ENCODE peak calls at places on chromosomes 6 and 20, in six cellular contexts. I, U, W, E, T and R are unnamed samples.
A peak's percentile ranks its signal among the peaks of the same experiment; 100 is the strongest.

GRCh38 chr6:11700118-11700718 is 78.4 kb downstream of the ADTRP start:
- DNase-seq in T (no peak), I (peak; percentile 23), E (peak; percentile 48), U (no peak), W (peak; percentile 62), R (no peak)

GRCh38 chr6:137155830-137156229 is 17.6 kb downstream of the IL22RA2 start:
- DNase-seq in T (no peak), W (no peak), I (no peak), U (no peak), E (no peak), R (no peak)

GRCh38 chr20:6333110-6333509 is 210.3 kb upstream of the FERMT1 start:
- DNase-seq in I (no peak), W (no peak), E (no peak), T (no peak), U (no peak), R (no peak)

GRCh38 chr20:15141880-15142279 is 804.5 kb upstream of the FLRT3 start:
- DNase-seq in U (no peak), W (no peak), E (no peak), I (no peak), T (no peak), R (no peak)

GRCh38 chr6:130560231-130560630 is 194.4 kb downstream of the TMEM200A start:
- DNase-seq in W (no peak), I (no peak), U (no peak), E (no peak), T (no peak), R (no peak)

GRCh38 chr6:35330541-35331119 is 11.7 kb upstream of the PPARD start:
- DNase-seq in E (no peak), T (no peak), W (no peak), U (no peak), I (no peak), R (no peak)

GRCh38 chr20:31676534-31677030 is 38.9 kb downstream of the COX4I2 start:
- DNase-seq in U (no peak), E (no peak), W (no peak), I (no peak), T (no peak), R (no peak)

GRCh38 chr6:4599924-4600323 is 176.3 kb upstream of the CDYL start:
- DNase-seq in E (no peak), T (no peak), U (no peak), I (no peak), W (peak; percentile 8), R (no peak)

GRCh38 chr6:140345935-140346334 is 971.5 kb upstream of the CITED2 start:
- DNase-seq in E (no peak), U (no peak), T (no peak), W (no peak), I (no peak), R (no peak)

GRCh38 chr6:37938909-37939308 is 119.4 kb downstream of the ZFAND3 start:
- DNase-seq in T (no peak), W (no peak), U (no peak), I (no peak), E (no peak), R (no peak)

GRCh38 chr6:137970368-137970767 is 103.3 kb downstream of the TNFAIP3 start:
- DNase-seq in U (no peak), I (no peak), W (no peak), T (no peak), E (no peak), R (no peak)

GRCh38 chr6:114785235-114786127 is 442.7 kb upstream of the HS3ST5 start:
- DNase-seq in E (no peak), W (no peak), T (no peak), I (no peak), U (no peak), R (no peak)

GRCh38 chr20:47336013-47336754 is 20.3 kb downstream of the ZMYND8 start:
- DNase-seq in U (no peak), I (no peak), T (peak; percentile 56), E (no peak), W (no peak), R (no peak)

GRCh38 chr20:45965169-45966002 is 6.6 kb downstream of the ZNF335 start:
- DNase-seq in E (no peak), I (no peak), T (no peak), U (no peak), W (no peak), R (no peak)

GRCh38 chr20:11937230-11937629 is 19.5 kb downstream of the BTBD3 start:
- DNase-seq in T (no peak), I (no peak), E (no peak), U (no peak), W (no peak), R (no peak)

GRCh38 chr20:57080796-57081195 is 185.6 kb downstream of the BMP7 start:
- DNase-seq in W (no peak), I (no peak), E (no peak), T (no peak), U (no peak), R (no peak)

GRCh38 chr6:33428219-33428890 is 8.5 kb downstream of the SYNGAP1 start:
- DNase-seq in U (no peak), T (peak; percentile 37), I (no peak), E (peak; percentile 50), W (peak; percentile 29), R (no peak)

GRCh38 chr6:87154641-87155271 is 609 bp upstream of the ZNF292 start:
- DNase-seq in E (no peak), T (no peak), U (no peak), W (peak; percentile 74), I (peak; percentile 71), R (no peak)

GRCh38 chr20:37349517-37350491 is 3.9 kb downstream of the SRC start:
- DNase-seq in U (no peak), T (no peak), W (no peak), E (no peak), I (no peak), R (no peak)

GRCh38 chr6:132596201-132596600 is 6.7 kb upstream of the TAAR5 start:
- DNase-seq in U (no peak), E (no peak), T (no peak), W (no peak), I (no peak), R (no peak)

GRCh38 chr6:4675086-4675485 is 101.1 kb upstream of the CDYL start:
- DNase-seq in I (no peak), U (no peak), T (no peak), E (no peak), W (no peak), R (no peak)

GRCh38 chr6:12890171-12890790 is 173.7 kb downstream of the PHACTR1 start:
- DNase-seq in T (no peak), W (peak; percentile 4), U (no peak), I (no peak), E (no peak), R (no peak)

GRCh38 chr6:98605705-98606104 is 228.7 kb upstream of the POU3F2 start:
- DNase-seq in I (no peak), E (no peak), W (no peak), T (no peak), U (no peak), R (no peak)

GRCh38 chr6:12791371-12791770 is 74.8 kb downstream of the PHACTR1 start:
- DNase-seq in W (no peak), I (no peak), E (no peak), T (no peak), U (no peak), R (no peak)

GRCh38 chr6:30615219-30615957 is 1.7 kb downstream of the PPP1R10 start:
- DNase-seq in T (peak; percentile 41), E (peak; percentile 76), U (peak; percentile 56), I (peak; percentile 82), W (peak; percentile 82), R (no peak)

GRCh38 chr20:36434383-36434782 is 106.9 kb upstream of the MYL9 start:
- DNase-seq in E (no peak), U (no peak), W (no peak), I (no peak), T (no peak), R (no peak)

GRCh38 chr6:16582437-16583150 is 178.7 kb downstream of the ATXN1 start:
- DNase-seq in E (no peak), U (no peak), W (no peak), I (no peak), T (no peak), R (no peak)

GRCh38 chr6:140979642-140980091 is 1153.1 kb upstream of the GJE1 start:
- DNase-seq in W (no peak), T (no peak), I (no peak), E (no peak), U (no peak), R (no peak)

GRCh38 chr6:42010909-42011308 is 39.4 kb upstream of the TAF8 start:
- DNase-seq in I (no peak), U (no peak), E (no peak), T (no peak), W (no peak), R (no peak)

GRCh38 chr6:48706310-48706709 is 595.3 kb upstream of the PTCHD4 start:
- DNase-seq in U (no peak), T (no peak), E (no peak), I (no peak), W (no peak), R (no peak)